ENCODE peak calls at places on chromosomes 3 and 15, in seven cellular contexts. S, K, N, R, M, A and I are unnamed samples.

GRCh38 chr3:149120051-149120972 is 9.1 kb upstream of the HPS3 start:
- DNase-seq in S (peak; percentile 52), K (no peak), N (no peak), R (no peak), M (peak; percentile 41), A (peak; percentile 67), I (no peak)

GRCh38 chr3:184805351-184806038 is 6.5 kb upstream of the VPS8 start:
- DNase-seq in S (no peak), K (no peak), N (no peak), R (no peak), M (peak; percentile 38), A (no peak), I (no peak)

GRCh38 chr15:70432924-70433500 is 330.3 kb downstream of the UACA start:
- DNase-seq in S (no peak), K (no peak), N (no peak), R (no peak), M (no peak), A (no peak), I (no peak)

GRCh38 chr15:73183071-73183470 is 130.8 kb downstream of the NEO1 start:
- DNase-seq in S (no peak), K (no peak), N (peak; percentile 5), R (no peak), M (no peak), A (no peak), I (no peak)

GRCh38 chr3:157255797-157256196 is 95.8 kb upstream of the CCNL1 start:
- DNase-seq in S (no peak), K (no peak), N (no peak), R (no peak), M (no peak), A (no peak), I (no peak)

GRCh38 chr3:187946031-187946691 is 200.9 kb upstream of the BCL6 start:
- DNase-seq in S (peak; percentile 49), K (no peak), N (no peak), R (no peak), M (no peak), A (no peak), I (no peak)

GRCh38 chr3:15708882-15709677 is 88.7 kb downstream of the ANKRD28 start:
- DNase-seq in S (no peak), K (no peak), N (no peak), R (no peak), M (no peak), A (no peak), I (no peak)

GRCh38 chr3:55597638-55598037 is 110.5 kb upstream of the WNT5A start:
- DNase-seq in S (no peak), K (no peak), N (no peak), R (no peak), M (no peak), A (no peak), I (no peak)

GRCh38 chr3:13451301-13451673 is 28.8 kb upstream of the HDAC11 start:
- DNase-seq in S (no peak), K (peak; percentile 45), N (no peak), R (peak; percentile 24), M (no peak), A (peak; percentile 58), I (no peak)

GRCh38 chr15:64045774-64046346 is 425 bp downstream of the DAPK2 start:
- DNase-seq in S (no peak), K (peak; percentile 32), N (peak; percentile 42), R (peak; percentile 29), M (no peak), A (no peak), I (no peak)

GRCh38 chr3:126926684-126927404 is 56.1 kb upstream of the PLXNA1 start:
- DNase-seq in S (peak; percentile 96), K (no peak), N (no peak), R (no peak), M (no peak), A (peak; percentile 30), I (peak; percentile 57)